ENCODE peak calls at places on chromosomes 11 and 22, in eight cellular contexts. C is GM12864, Q is ovary, N is heart right ventricle, I is ascending aorta, B is fibroblast of lung, X is fibroblast of the aortic adventitia, G is thoracic aorta. E is an unnamed sample.
A peak's percentile ranks its signal among the peaks of the same experiment; 100 is the strongest.

GRCh38 chr11:112583246-112583893 is 322.7 kb upstream of the PLET1 start:
- DNase-seq in C (peak; percentile 73), G (no peak), B (no peak), N (no peak), X (no peak), I (no peak), Q (no peak), E (no peak)

GRCh38 chr11:9120659-9121350 is 29.4 kb upstream of the SCUBE2 start:
- DNase-seq in N (no peak), I (no peak), C (no peak), X (no peak), B (no peak), Q (no peak), G (no peak), E (no peak)

GRCh38 chr22:46119729-46120419 is 30.5 kb upstream of the PPARA start:
- DNase-seq in B (peak; percentile 92), Q (peak; percentile 84), N (no peak), X (peak; percentile 89), C (no peak), I (no peak), G (no peak), E (no peak)

GRCh38 chr11:100220801-100221200 is 466.3 kb upstream of the ARHGAP42 start:
- DNase-seq in X (no peak), Q (no peak), B (no peak), C (no peak), I (no peak), G (no peak), N (no peak), E (no peak)

GRCh38 chr11:88508558-88508807 is 170.9 kb upstream of the CTSC start:
- DNase-seq in X (no peak), I (no peak), N (no peak), B (no peak), C (no peak), Q (no peak), G (no peak), E (no peak)

GRCh38 chr22:30325724-30326703 is 727 bp downstream of the TBC1D10A start:
- DNase-seq in C (no peak), N (peak; percentile 35), Q (peak; percentile 55), I (peak; percentile 72), G (no peak), X (no peak), B (no peak), E (no peak)

GRCh38 chr11:41851743-41852142 is 392.3 kb upstream of the LRRC4C start:
- DNase-seq in C (no peak), X (no peak), B (no peak), N (no peak), Q (no peak), I (no peak), G (no peak), E (no peak)

GRCh38 chr11:108511851-108512474 is 13.8 kb upstream of the POGLUT3 start:
- DNase-seq in X (peak; percentile 39), I (no peak), N (no peak), B (peak; percentile 89), C (no peak), Q (no peak), G (no peak), E (no peak)

GRCh38 chr11:64095949-64096348 is 60.2 kb downstream of the FLRT1 start:
- DNase-seq in Q (no peak), N (no peak), X (no peak), B (no peak), C (no peak), G (no peak), I (no peak), E (no peak)

GRCh38 chr22:35206889-35207288 is 50.4 kb upstream of the HMGXB4 start:
- DNase-seq in N (no peak), G (no peak), Q (no peak), C (no peak), B (no peak), X (no peak), I (no peak), E (no peak)

GRCh38 chr11:11966354-11966741 is 42.1 kb downstream of the DKK3 start:
- DNase-seq in C (no peak), X (no peak), I (peak; percentile 61), G (no peak), N (no peak), B (no peak), Q (no peak), E (no peak)

GRCh38 chr11:86637976-86638375 is 34.4 kb downstream of the ME3 start:
- DNase-seq in Q (no peak), G (no peak), C (no peak), N (no peak), I (no peak), B (peak; percentile 73), X (no peak), E (no peak)

GRCh38 chr11:123594188-123594901 is 60.1 kb downstream of the SCN3B start:
- DNase-seq in X (peak; percentile 26), C (no peak), I (no peak), B (peak; percentile 37), Q (no peak), G (no peak), N (no peak), E (no peak)

GRCh38 chr22:48957987-48958321 is 869.7 kb downstream of the BRD1 start:
- DNase-seq in N (no peak), X (no peak), I (peak; percentile 19), Q (no peak), B (no peak), C (no peak), G (no peak), E (no peak)

GRCh38 chr11:20342347-20343279 is 20.9 kb upstream of the HTATIP2 start:
- DNase-seq in I (no peak), C (no peak), X (no peak), G (no peak), B (no peak), Q (no peak), N (no peak), E (no peak)

GRCh38 chr22:27336151-27337090 is 465.1 kb downstream of the MN1 start:
- DNase-seq in C (no peak), X (no peak), G (no peak), Q (no peak), N (no peak), B (peak; percentile 93), I (no peak), E (no peak)

DNA sequence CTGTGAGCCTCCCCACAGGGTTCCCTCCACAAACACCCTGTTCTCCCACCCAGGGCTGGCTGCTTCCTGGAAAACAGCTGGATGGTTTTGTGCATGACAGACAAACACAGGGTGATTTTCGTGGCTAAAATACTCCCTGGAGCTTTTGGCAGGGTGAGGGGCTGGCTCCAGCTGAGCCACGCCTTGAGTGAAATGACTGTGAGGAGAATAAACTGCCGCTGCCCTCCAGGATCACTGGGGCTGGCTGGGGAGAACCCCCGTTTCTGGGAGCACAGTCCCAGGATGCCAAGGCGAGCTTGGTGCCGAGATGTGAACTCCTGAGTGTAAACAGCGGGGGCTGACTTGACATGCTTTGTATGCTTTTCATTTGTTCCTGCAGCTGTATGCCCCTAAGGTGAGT is 20.3 kb upstream of the PPP6R3 start:
- DNase-seq in G (no peak), C (no peak), B (no peak), N (no peak), X (no peak), Q (peak; percentile 37), I (no peak), E (no peak)
- H3K4me3 ChIP-seq in G (no peak overlapping the region), C (no peak overlapping the region), B (no peak overlapping the region), N (no peak overlapping the region), X (no peak overlapping the region), Q (no peak overlapping the region), I (no peak overlapping the region), E (no peak overlapping the region)

DNA sequence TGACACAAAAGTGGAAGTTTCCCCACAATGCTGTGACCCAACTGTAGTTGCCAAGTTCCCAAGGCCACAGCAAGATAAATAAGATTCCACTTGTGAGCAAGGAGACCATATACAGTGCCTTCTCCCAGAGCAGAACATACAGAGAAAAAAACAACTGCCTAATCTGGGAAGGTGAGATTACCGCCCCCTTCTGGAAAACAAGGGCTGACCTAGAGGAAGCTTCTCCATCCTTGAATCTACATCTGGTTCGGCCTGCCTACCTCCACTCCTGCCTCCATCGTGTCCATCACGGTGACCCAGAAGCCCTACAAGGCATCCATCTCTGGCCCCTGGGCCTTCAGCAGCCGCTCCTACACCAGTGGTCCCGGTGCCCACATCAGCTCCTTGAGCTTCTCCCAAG is 6.1 kb upstream of the RNASEH2C start:
- DNase-seq in X (no peak), Q (no peak), I (no peak), C (no peak), N (no peak), G (no peak), B (no peak), E (no peak)
- TF ChIP-seq CTCF in X (no peak), Q (no peak), I (no peak), C (peak; percentile 31), N (no peak), G (no peak), B (peak; percentile 8), E (peak; percentile 14)

GRCh38 chr11:30322826-30323710 is at the start of gene ARL14EP:
- DNase-seq in Q (peak; percentile 87), I (peak; percentile 96), G (peak; percentile 69), C (peak; percentile 93), N (peak; percentile 92), B (peak; percentile 98), X (peak; percentile 96), E (peak; percentile 87)

GRCh38 chr11:30326911-30327310 is 4.0 kb downstream of the ARL14EP start:
- DNase-seq in B (no peak), Q (no peak), C (no peak), N (no peak), I (no peak), X (no peak), G (no peak), E (no peak)

GRCh38 chr11:30321321-30321720 is 1.6 kb upstream of the ARL14EP start:
- DNase-seq in I (no peak), C (no peak), B (no peak), X (no peak), Q (no peak), N (no peak), G (no peak), E (no peak)

GRCh38 chr11:30326114-30326783 is 3.3 kb downstream of the ARL14EP start:
- DNase-seq in N (no peak), X (peak; percentile 35), Q (no peak), G (no peak), B (peak; percentile 70), C (no peak), I (no peak), E (no peak)

DNA sequence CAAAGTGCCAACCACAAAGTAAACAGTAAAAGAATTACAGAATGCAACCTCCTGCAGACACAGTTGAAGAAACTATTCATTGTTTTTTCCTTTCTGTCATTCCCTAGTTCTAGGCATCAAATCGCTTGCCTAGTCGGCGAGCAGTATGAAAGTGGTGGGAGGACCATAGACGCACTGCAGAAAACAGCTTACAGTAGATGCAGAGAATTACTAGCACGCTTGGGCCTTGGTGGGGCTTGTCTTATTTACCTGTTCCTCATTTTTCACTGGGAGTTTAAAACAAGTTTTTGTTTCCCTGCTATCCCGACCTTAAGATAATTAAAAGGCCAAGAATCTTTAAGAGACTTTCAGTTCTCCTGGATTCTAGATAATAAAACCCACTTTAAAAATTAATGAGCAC is 742 bp upstream of the ARL14EP start:
- DNase-seq in B (no peak), N (no peak), Q (no peak), C (no peak), I (no peak), X (no peak), G (no peak), E (no peak)
- H3K4me3 ChIP-seq in B (peak overlapping the region; percentile 68), N (peak overlapping the region; percentile 85), Q (peak overlapping the region; percentile 51), C (peak overlapping the region; percentile 72), I (peak overlapping the region; percentile 82), X (peak overlapping the region; percentile 76), G (peak overlapping the region; percentile 71), E (peak overlapping the region; percentile 60)

DNA sequence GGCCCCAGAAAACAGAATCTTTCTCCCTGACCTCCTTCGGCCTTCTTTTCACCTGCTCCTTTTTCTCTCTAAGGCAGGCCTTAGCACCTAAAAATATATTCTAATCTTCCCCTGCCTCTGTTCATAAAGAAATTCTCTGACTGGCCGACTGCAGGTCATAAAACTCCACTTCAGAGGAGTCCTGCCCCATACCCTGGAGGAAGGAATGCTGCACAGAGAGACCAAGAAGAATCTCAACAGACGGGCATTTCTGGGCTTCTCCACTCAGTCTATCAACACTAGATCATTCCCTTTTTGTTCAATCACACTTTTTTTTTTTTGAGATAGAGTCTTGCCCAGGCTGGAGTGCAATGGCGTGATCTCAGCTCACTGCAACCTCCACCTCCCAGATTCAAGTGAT is 19.7 kb upstream of the PGA3 start:
- DNase-seq in B (no peak), C (no peak), I (no peak), Q (no peak), X (no peak), N (no peak), G (no peak), E (no peak)
- TF ChIP-seq CTCF in B (no peak), C (no peak), I (no peak), Q (no peak), X (no peak), N (no peak), G (no peak), E (no peak)

E was measured in HFF-Myc.